ENCODE peak calls at places on chromosomes 4 and X, in five cellular contexts. One of them, this sample, is unnamed.

GRCh38 chrX:127873637-127874036 is 178.6 kb downstream of the ACTRT1 start:
- DNase-seq in T-helper 22 cell: no peak
- DNase-seq in right cardiac atrium: no peak
- DNase-seq in stimulated activated naive CD8-positive, alpha-beta T cell treated with anti-CD3 and anti-CD28 coated beads, Interleukin-15, amount 100 ng/mL, for 72 hours: no peak
- DNase-seq in DMS153: no peak
- DNase-seq in this sample: no peak

GRCh38 chr4:30181918-30182317 is 538.3 kb upstream of the PCDH7 start:
- DNase-seq in T-helper 22 cell: no peak
- DNase-seq in stimulated activated naive CD8-positive, alpha-beta T cell treated with anti-CD3 and anti-CD28 coated beads, Interleukin-15, amount 100 ng/mL, for 72 hours: no peak
- DNase-seq in DMS153: no peak
- DNase-seq in right cardiac atrium: no peak
- DNase-seq in this sample: no peak

GRCh38 chr4:52894408-52894807 is 32.3 kb downstream of the RASL11B start:
- DNase-seq in right cardiac atrium: no peak
- DNase-seq in T-helper 22 cell: no peak
- DNase-seq in DMS153: no peak
- DNase-seq in stimulated activated naive CD8-positive, alpha-beta T cell treated with anti-CD3 and anti-CD28 coated beads, Interleukin-15, amount 100 ng/mL, for 72 hours: no peak
- DNase-seq in this sample: no peak

GRCh38 chr4:119227690-119228089 is 15.2 kb downstream of the USP53 start:
- DNase-seq in stimulated activated naive CD8-positive, alpha-beta T cell treated with anti-CD3 and anti-CD28 coated beads, Interleukin-15, amount 100 ng/mL, for 72 hours: no peak
- DNase-seq in right cardiac atrium: no peak
- DNase-seq in T-helper 22 cell: no peak
- DNase-seq in DMS153: no peak
- DNase-seq in this sample: no peak

GRCh38 chr4:60485279-60485678 is 714.8 kb upstream of the ADGRL3 start:
- DNase-seq in stimulated activated naive CD8-positive, alpha-beta T cell treated with anti-CD3 and anti-CD28 coated beads, Interleukin-15, amount 100 ng/mL, for 72 hours: no peak
- DNase-seq in T-helper 22 cell: no peak
- DNase-seq in DMS153: no peak
- DNase-seq in right cardiac atrium: no peak
- DNase-seq in this sample: no peak

GRCh38 chrX:43836435-43837184 is 45.6 kb downstream of the MAOB start:
- DNase-seq in T-helper 22 cell: no peak
- DNase-seq in DMS153: no peak
- DNase-seq in right cardiac atrium: no peak
- DNase-seq in stimulated activated naive CD8-positive, alpha-beta T cell treated with anti-CD3 and anti-CD28 coated beads, Interleukin-15, amount 100 ng/mL, for 72 hours: no peak
- DNase-seq in this sample: no peak

GRCh38 chrX:119187298-119187697 is 48.8 kb upstream of the PGRMC1 start:
- DNase-seq in T-helper 22 cell: no peak
- DNase-seq in stimulated activated naive CD8-positive, alpha-beta T cell treated with anti-CD3 and anti-CD28 coated beads, Interleukin-15, amount 100 ng/mL, for 72 hours: no peak
- DNase-seq in DMS153: no peak
- DNase-seq in right cardiac atrium: no peak
- DNase-seq in this sample: no peak

GRCh38 chrX:71315917-71316316 is 14.4 kb downstream of the ITGB1BP2 start:
- DNase-seq in stimulated activated naive CD8-positive, alpha-beta T cell treated with anti-CD3 and anti-CD28 coated beads, Interleukin-15, amount 100 ng/mL, for 72 hours: no peak
- DNase-seq in DMS153: no peak
- DNase-seq in T-helper 22 cell: no peak
- DNase-seq in right cardiac atrium: no peak
- DNase-seq in this sample: no peak

GRCh38 chrX:12984629-12985303 is 9.9 kb downstream of the TMSB4X start:
- DNase-seq in stimulated activated naive CD8-positive, alpha-beta T cell treated with anti-CD3 and anti-CD28 coated beads, Interleukin-15, amount 100 ng/mL, for 72 hours: peak
- DNase-seq in T-helper 22 cell: no peak
- DNase-seq in right cardiac atrium: no peak
- DNase-seq in DMS153: peak
- DNase-seq in this sample: no peak

GRCh38 chrX:4935846-4936245 is 1222.4 kb upstream of the PRKX start:
- DNase-seq in T-helper 22 cell: no peak
- DNase-seq in DMS153: no peak
- DNase-seq in stimulated activated naive CD8-positive, alpha-beta T cell treated with anti-CD3 and anti-CD28 coated beads, Interleukin-15, amount 100 ng/mL, for 72 hours: no peak
- DNase-seq in right cardiac atrium: no peak
- DNase-seq in this sample: no peak

GRCh38 chrX:155880586-155881157 is 473 bp upstream of the VAMP7 start:
- DNase-seq in T-helper 22 cell: no peak
- DNase-seq in DMS153: no peak
- DNase-seq in stimulated activated naive CD8-positive, alpha-beta T cell treated with anti-CD3 and anti-CD28 coated beads, Interleukin-15, amount 100 ng/mL, for 72 hours: no peak
- DNase-seq in right cardiac atrium: no peak
- DNase-seq in this sample: no peak

GRCh38 chr4:138562544-138562961 is 320.4 kb upstream of the SLC7A11 start:
- DNase-seq in right cardiac atrium: no peak
- DNase-seq in DMS153: peak
- DNase-seq in stimulated activated naive CD8-positive, alpha-beta T cell treated with anti-CD3 and anti-CD28 coated beads, Interleukin-15, amount 100 ng/mL, for 72 hours: no peak
- DNase-seq in T-helper 22 cell: no peak
- DNase-seq in this sample: no peak

GRCh38 chrX:47232803-47233332 is at the start of gene USP11:
- DNase-seq in T-helper 22 cell: no peak
- DNase-seq in right cardiac atrium: peak
- DNase-seq in DMS153: no peak
- DNase-seq in stimulated activated naive CD8-positive, alpha-beta T cell treated with anti-CD3 and anti-CD28 coated beads, Interleukin-15, amount 100 ng/mL, for 72 hours: peak
- DNase-seq in this sample: peak

GRCh38 chr4:139137745-139138144 is 39.3 kb downstream of the ELF2 start:
- DNase-seq in stimulated activated naive CD8-positive, alpha-beta T cell treated with anti-CD3 and anti-CD28 coated beads, Interleukin-15, amount 100 ng/mL, for 72 hours: no peak
- DNase-seq in right cardiac atrium: no peak
- DNase-seq in T-helper 22 cell: no peak
- DNase-seq in DMS153: no peak
- DNase-seq in this sample: no peak

GRCh38 chr4:177339794-177340374 is 30.2 kb downstream of the NEIL3 start:
- DNase-seq in right cardiac atrium: no peak
- DNase-seq in stimulated activated naive CD8-positive, alpha-beta T cell treated with anti-CD3 and anti-CD28 coated beads, Interleukin-15, amount 100 ng/mL, for 72 hours: no peak
- DNase-seq in DMS153: no peak
- DNase-seq in T-helper 22 cell: no peak
- DNase-seq in this sample: no peak

This sample was measured in glutamatergic neuron.